ENCODE peak calls at places on chromosome 13, in five cellular contexts. H is heart left ventricle, Q is transverse colon, I is ovary, W is brain microvascular endothelial cell. B is an unnamed sample.

GRCh38 chr13:80215368-80215767 is 125.6 kb downstream of the SPRY2 start:
- DNase-seq in H (no peak), Q (no peak), I (no peak), W (no peak), B (no peak)

GRCh38 chr13:70950664-70951063 is 842.4 kb upstream of the KLHL1 start:
- DNase-seq in H (no peak), Q (no peak), I (no peak), W (no peak), B (no peak)

GRCh38 chr13:113586661-113587479 is 2.3 kb downstream of the TFDP1 start:
- DNase-seq in H (no peak), Q (peak), I (peak), W (no peak), B (no peak)

GRCh38 chr13:45851171-45851889 is at the start of gene SIAH3:
- DNase-seq in H (no peak), Q (no peak), I (no peak), W (peak), B (peak)

GRCh38 chr13:90420683-90421082 is 926.8 kb upstream of the MIR17HG start:
- DNase-seq in H (no peak), Q (no peak), I (no peak), W (no peak), B (no peak)

GRCh38 chr13:94713556-94714182 is 1.3 kb upstream of the SOX21 start:
- DNase-seq in H (no peak), Q (no peak), I (no peak), W (no peak), B (no peak)

GRCh38 chr13:99311748-99312492 is 4.7 kb upstream of the GPR183 start:
- DNase-seq in H (no peak), Q (no peak), I (peak), W (no peak), B (no peak)

GRCh38 chr13:50131998-50132936 is 117.0 kb downstream of the KCNRG start:
- DNase-seq in H (no peak), Q (no peak), I (no peak), W (no peak), B (peak)

GRCh38 chr13:113863511-113864302 is at the start of gene GAS6:
- DNase-seq in H (peak), Q (peak), I (peak), W (no peak), B (peak)

GRCh38 chr13:42525035-42525504 is 48.9 kb upstream of the TNFSF11 start:
- DNase-seq in H (no peak), Q (no peak), I (no peak), W (peak), B (no peak)

GRCh38 chr13:109390391-109390790 is 396.0 kb downstream of the IRS2 start:
- DNase-seq in H (no peak), Q (no peak), I (no peak), W (no peak), B (no peak)

GRCh38 chr13:109387438-109387837 is 398.9 kb downstream of the IRS2 start:
- DNase-seq in H (no peak), Q (no peak), I (no peak), W (no peak), B (no peak)

GRCh38 chr13:109389456-109389855 is 396.9 kb downstream of the IRS2 start:
- DNase-seq in H (no peak), Q (no peak), I (no peak), W (no peak), B (no peak)

GRCh38 chr13:109393045-109393444 is 393.3 kb downstream of the IRS2 start:
- DNase-seq in H (no peak), Q (no peak), I (no peak), W (no peak), B (no peak)

GRCh38 chr13:109389892-109390345 is 396.5 kb downstream of the IRS2 start:
- DNase-seq in H (no peak), Q (no peak), I (no peak), W (no peak), B (no peak)
- TF ChIP-seq CTCF in H (no peak), Q (no peak), I (no peak), W (no peak), B (no peak)

GRCh38 chr13:35838356-35838755 is 292.8 kb downstream of the DCLK1 start:
- DNase-seq in H (no peak), Q (no peak), I (no peak), W (peak), B (no peak)
- H3K27ac ChIP-seq in H (peak), Q (no peak), I (no peak), W (peak), B (no peak)

DNA sequence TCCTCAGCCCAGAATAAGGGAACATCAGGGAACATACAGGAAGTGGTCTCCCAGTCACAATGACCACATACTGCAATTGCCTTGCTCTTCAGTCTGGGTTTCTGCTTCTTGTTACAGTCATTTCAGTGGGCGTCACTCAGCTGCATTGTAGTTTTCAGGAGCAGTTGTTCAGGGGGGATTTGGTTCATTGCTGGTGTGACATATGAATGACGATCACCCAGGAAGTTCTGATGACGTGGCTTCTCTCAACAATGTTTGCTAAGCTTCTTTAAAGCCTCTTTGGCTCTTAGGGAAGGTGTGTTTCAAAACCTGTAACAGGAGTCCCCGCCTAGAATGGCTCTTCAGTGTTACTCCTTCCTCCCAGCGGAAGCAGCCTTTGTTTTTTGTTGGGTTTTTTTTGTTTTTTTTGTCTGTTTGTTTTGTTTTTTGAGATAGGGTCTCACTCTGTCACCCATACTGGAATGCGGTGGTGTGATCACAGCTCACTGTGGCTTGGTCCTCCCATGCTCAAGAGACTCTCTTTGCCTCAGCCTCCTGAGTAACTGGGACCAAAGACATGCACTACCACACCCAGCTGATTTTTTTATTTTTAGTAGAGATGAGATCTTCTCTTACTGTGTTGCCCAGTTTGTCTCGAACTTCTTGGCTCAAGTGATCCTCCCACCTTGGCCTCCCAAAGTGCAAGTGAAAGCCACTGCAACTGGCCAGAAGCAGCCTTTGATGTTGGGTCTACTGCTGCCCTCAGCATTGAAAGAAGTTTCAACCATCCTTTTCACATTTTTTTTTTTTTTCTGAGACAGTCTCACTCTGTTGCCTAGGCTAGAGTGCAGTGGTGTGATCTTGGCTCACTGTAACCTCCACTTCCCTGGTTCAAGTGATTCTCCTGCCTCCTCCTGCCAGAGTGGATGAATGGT is 1.4 kb upstream of the SCEL start:
- DNase-seq in H (no peak), Q (no peak), I (no peak), W (no peak), B (no peak)
- TF ChIP-seq CTCF in H (no peak), Q (no peak), I (no peak), W (no peak), B (no peak)

GRCh38 chr13:48775285-48775684 is 121.6 kb downstream of the CYSLTR2 start:
- DNase-seq in H (no peak), Q (no peak), I (no peak), W (no peak), B (no peak)

GRCh38 chr13:48773531-48774275 is 120.0 kb downstream of the CYSLTR2 start:
- DNase-seq in H (no peak), Q (no peak), I (no peak), W (no peak), B (no peak)

GRCh38 chr13:48778551-48779088 is 124.9 kb downstream of the CYSLTR2 start:
- DNase-seq in H (no peak), Q (no peak), I (no peak), W (no peak), B (no peak)

GRCh38 chr13:48776396-48776795 is 122.7 kb downstream of the CYSLTR2 start:
- DNase-seq in H (no peak), Q (no peak), I (no peak), W (no peak), B (no peak)

DNA sequence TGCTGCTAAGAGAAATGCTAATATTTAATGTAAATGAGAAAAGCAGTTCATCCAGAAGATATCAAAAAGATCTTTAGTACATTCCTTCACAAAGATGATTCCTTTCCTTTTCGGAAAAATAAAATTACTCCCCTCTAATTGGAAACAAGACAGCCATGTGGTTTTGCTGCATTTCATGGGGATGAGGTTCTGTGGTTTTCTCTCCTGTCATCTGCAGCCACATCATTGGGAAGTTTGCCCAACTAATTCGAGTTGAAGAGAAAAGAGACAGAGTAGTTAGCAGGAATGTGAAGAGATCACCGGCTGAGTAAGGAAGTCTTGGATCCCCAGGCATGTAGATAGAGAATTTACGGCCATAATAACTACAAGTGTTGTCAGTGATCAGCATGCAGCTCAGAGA is 122.1 kb downstream of the CYSLTR2 start:
- DNase-seq in H (no peak), Q (no peak), I (no peak), W (peak), B (no peak)
- H3K27ac ChIP-seq in H (no peak), Q (no peak), I (no peak), W (no peak), B (no peak)

GRCh38 chr13:60370343-60370742 is 26.7 kb upstream of the TDRD3 start:
- DNase-seq in H (no peak), Q (no peak), I (no peak), W (no peak), B (no peak)

GRCh38 chr13:60363288-60363687 is 33.7 kb upstream of the TDRD3 start:
- DNase-seq in H (no peak), Q (no peak), I (no peak), W (no peak), B (no peak)

GRCh38 chr13:60372141-60372540 is 24.9 kb upstream of the TDRD3 start:
- DNase-seq in H (no peak), Q (no peak), I (no peak), W (no peak), B (no peak)

DNA sequence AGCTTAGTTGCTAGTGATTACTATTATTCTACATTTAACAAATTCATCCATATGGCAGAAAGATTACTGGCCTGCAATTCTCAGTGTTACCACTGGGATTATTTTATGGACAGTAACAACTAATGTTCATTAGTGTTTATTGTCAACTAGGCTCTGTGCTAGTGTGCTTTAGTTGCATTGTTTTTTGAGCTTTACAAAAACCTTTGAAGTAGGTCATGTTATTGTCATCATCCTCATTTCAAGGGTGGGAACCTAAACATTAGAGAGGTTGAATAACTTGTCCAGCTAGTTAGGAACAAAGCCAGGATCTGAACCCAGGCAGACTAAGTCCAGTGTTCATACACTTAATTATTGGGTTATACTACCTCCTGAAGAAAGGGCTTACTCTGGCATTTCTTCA is 27.8 kb upstream of the TDRD3 start:
- DNase-seq in H (no peak), Q (no peak), I (no peak), W (no peak), B (no peak)
- TF ChIP-seq CTCF in H (no peak), Q (no peak), I (no peak), W (peak), B (peak)